ENCODE peak calls at places on chromosomes 4 and X, in eight cellular contexts. A is stimulated activated CD4-positive, alpha-beta T cell treated with anti-CD3 and anti-CD28 coated beads, Interleukin-1b, Interleukin-23, amount 100 ng/mL, for 4 hours; O is CD8-positive, alpha-beta T cell; V is heart left ventricle; C is lower leg skin; R is HCT116; Q is AG08396; H is iPS-NIHi11. F is an unnamed sample.

GRCh38 chrX:47620303-47620685 is 637 bp upstream of the SYN1 start:
- DNase-seq in A (no peak), O (no peak), V (no peak), C (peak; percentile 46), R (no peak), Q (no peak), H (no peak), F (no peak)

GRCh38 chr4:85092943-85093342 is 126.5 kb upstream of the WDFY3 start:
- DNase-seq in A (no peak), O (no peak), V (no peak), C (no peak), R (no peak), Q (no peak), H (no peak), F (no peak)

GRCh38 chr4:27084685-27085356 is 224.2 kb downstream of the STIM2 start:
- DNase-seq in A (no peak), O (no peak), V (peak; percentile 33), C (peak; percentile 83), R (no peak), Q (peak; percentile 32), H (peak; percentile 74), F (peak; percentile 23)

GRCh38 chrX:102833136-102833535 is 103.9 kb upstream of the RAB40AL start:
- DNase-seq in A (no peak), O (no peak), V (no peak), C (no peak), R (no peak), Q (no peak), H (no peak), F (no peak)

GRCh38 chr4:17780461-17781071 is 855 bp downstream of the FAM184B start:
- DNase-seq in A (no peak), O (no peak), V (no peak), C (no peak), R (no peak), Q (peak; percentile 28), H (no peak), F (no peak)

GRCh38 chr4:123390846-123391456 is 5.6 kb upstream of the SPRY1 start:
- DNase-seq in A (no peak), O (no peak), V (no peak), C (no peak), R (peak; percentile 4), Q (no peak), H (no peak), F (no peak)

GRCh38 chr4:120263623-120264022 is 197.0 kb upstream of the MAD2L1 start:
- DNase-seq in A (no peak), O (no peak), V (no peak), C (no peak), R (no peak), Q (no peak), H (no peak), F (no peak)

GRCh38 chr4:71050809-71051208 is 57.4 kb downstream of the DCK start:
- DNase-seq in A (no peak), O (no peak), V (no peak), C (no peak), R (no peak), Q (peak; percentile 17), H (no peak), F (no peak)

GRCh38 chr4:47972181-47972580 is 44.3 kb downstream of the CNGA1 start:
- DNase-seq in A (no peak), O (no peak), V (no peak), C (no peak), R (no peak), Q (no peak), H (no peak), F (no peak)

GRCh38 chrX:68895339-68896250 is 66.8 kb downstream of the EFNB1 start:
- DNase-seq in A (no peak), O (no peak), V (peak; percentile 71), C (no peak), R (no peak), Q (peak; percentile 45), H (no peak), F (peak; percentile 36)

GRCh38 chr4:4491396-4491893 is 50.4 kb downstream of the STX18 start:
- DNase-seq in A (no peak), O (no peak), V (no peak), C (no peak), R (no peak), Q (no peak), H (no peak), F (no peak)

GRCh38 chr4:66489783-66490452 is 819.6 kb upstream of the EPHA5 start:
- DNase-seq in A (no peak), O (no peak), V (no peak), C (no peak), R (no peak), Q (peak; percentile 7), H (no peak), F (no peak)

GRCh38 chr4:140052050-140052449 is 101.9 kb downstream of the MAML3 start:
- DNase-seq in A (peak; percentile 23), O (peak; percentile 44), V (peak; percentile 44), C (no peak), R (peak; percentile 22), Q (no peak), H (peak; percentile 35), F (peak; percentile 68)

GRCh38 chr4:114025176-114025777 is 45.8 kb upstream of the ARSJ start:
- DNase-seq in A (no peak), O (no peak), V (no peak), C (no peak), R (no peak), Q (no peak), H (no peak), F (no peak)

GRCh38 chr4:4831825-4832224 is 27.6 kb upstream of the MSX1 start:
- DNase-seq in A (no peak), O (no peak), V (no peak), C (peak; percentile 37), R (no peak), Q (no peak), H (no peak), F (no peak)